ENCODE peak calls at places on chromosome 15, in ten cellular contexts. L, H, D, V, S, F, E, Z, K and J are unnamed samples.

GRCh38 chr15:75761446-75762356 is 49.1 kb upstream of the CSPG4 start:
- DNase-seq in L (no peak), H (no peak), D (no peak), V (no peak), S (no peak), F (no peak), E (no peak), Z (no peak), K (peak; percentile 66), J (no peak)

GRCh38 chr15:78105541-78106241 is 13.3 kb downstream of the SH2D7 start:
- DNase-seq in L (no peak), H (no peak), D (no peak), V (no peak), S (no peak), F (peak; percentile 8), E (no peak), Z (no peak), K (peak; percentile 69), J (no peak)

GRCh38 chr15:44811347-44811746 is 75.0 kb downstream of the TRIM69 start:
- DNase-seq in L (no peak), H (no peak), D (no peak), V (no peak), S (no peak), F (no peak), E (no peak), Z (no peak), K (no peak), J (no peak)

GRCh38 chr15:43998607-43999006 is 171.8 kb downstream of the WDR76 start:
- DNase-seq in L (no peak), H (no peak), D (peak; percentile 27), V (no peak), S (peak; percentile 42), F (peak; percentile 61), E (no peak), Z (peak; percentile 52), K (no peak), J (no peak)

GRCh38 chr15:49031764-49032270 is 14.4 kb downstream of the SECISBP2L start:
- DNase-seq in L (no peak), H (no peak), D (no peak), V (no peak), S (no peak), F (no peak), E (no peak), Z (no peak), K (no peak), J (no peak)

GRCh38 chr15:100192092-100192695 is 149.6 kb downstream of the ADAMTS17 start:
- DNase-seq in L (peak; percentile 62), H (no peak), D (peak; percentile 35), V (no peak), S (no peak), F (no peak), E (peak; percentile 34), Z (peak; percentile 23), K (peak; percentile 41), J (no peak)

GRCh38 chr15:64249406-64249805 is 86.6 kb upstream of the PPIB start:
- DNase-seq in L (peak; percentile 17), H (no peak), D (peak; percentile 28), V (no peak), S (no peak), F (no peak), E (no peak), Z (no peak), K (no peak), J (no peak)

GRCh38 chr15:58378241-58379085 is 53.3 kb upstream of the LIPC start:
- DNase-seq in L (no peak), H (no peak), D (no peak), V (no peak), S (no peak), F (peak; percentile 48), E (no peak), Z (no peak), K (no peak), J (no peak)

GRCh38 chr15:46526726-46527110 is 891.9 kb downstream of the SQOR start:
- DNase-seq in L (no peak), H (no peak), D (no peak), V (no peak), S (no peak), F (no peak), E (no peak), Z (no peak), K (no peak), J (no peak)

GRCh38 chr15:99361541-99362185 is 110.4 kb downstream of the LRRC28 start:
- DNase-seq in L (peak; percentile 19), H (peak; percentile 31), D (no peak), V (no peak), S (no peak), F (peak; percentile 14), E (no peak), Z (no peak), K (no peak), J (no peak)

GRCh38 chr15:96207377-96208006 is 123.0 kb upstream of the NR2F2 start:
- DNase-seq in L (no peak), H (no peak), D (no peak), V (no peak), S (no peak), F (peak; percentile 4), E (no peak), Z (no peak), K (no peak), J (no peak)

GRCh38 chr15:67501836-67502461 is 19.0 kb upstream of the C15orf61 start:
- DNase-seq in L (no peak), H (no peak), D (no peak), V (no peak), S (no peak), F (no peak), E (no peak), Z (no peak), K (no peak), J (no peak)

GRCh38 chr15:78167227-78167888 is 18.2 kb downstream of the IDH3A start:
- DNase-seq in L (no peak), H (peak; percentile 84), D (no peak), V (no peak), S (no peak), F (no peak), E (no peak), Z (no peak), K (no peak), J (peak; percentile 13)

GRCh38 chr15:34927726-34928125 is 41.8 kb downstream of the AQR start:
- DNase-seq in L (no peak), H (no peak), D (no peak), V (no peak), S (no peak), F (no peak), E (no peak), Z (no peak), K (no peak), J (no peak)

GRCh38 chr15:73633991-73634495 is 854 bp upstream of the NPTN start:
- DNase-seq in L (peak; percentile 93), H (no peak), D (peak; percentile 70), V (no peak), S (no peak), F (peak; percentile 90), E (no peak), Z (no peak), K (no peak), J (no peak)
- H3K27ac ChIP-seq in L (peak overlapping the region; percentile 97), H (no peak overlapping the region), D (peak overlapping the region; percentile 96), V (peak overlapping the region; percentile 88), S (peak overlapping the region; percentile 97), F (peak overlapping the region; percentile 93), E (peak overlapping the region; percentile 75), Z (peak overlapping the region; percentile 99), K (peak overlapping the region; percentile 95), J (peak overlapping the region; percentile 45)

GRCh38 chr15:101641134-101641764 is 10.9 kb downstream of the TM2D3 start:
- DNase-seq in L (peak; percentile 53), H (peak; percentile 63), D (peak; percentile 74), V (peak; percentile 61), S (peak; percentile 75), F (peak; percentile 68), E (no peak), Z (peak; percentile 69), K (peak; percentile 84), J (peak; percentile 52)

GRCh38 chr15:101637038-101637437 is 15.1 kb downstream of the TM2D3 start:
- DNase-seq in L (no peak), H (no peak), D (no peak), V (no peak), S (no peak), F (no peak), E (no peak), Z (no peak), K (no peak), J (no peak)

GRCh38 chr15:101641894-101642293 is 10.3 kb downstream of the TM2D3 start:
- DNase-seq in L (no peak), H (peak; percentile 57), D (no peak), V (no peak), S (no peak), F (no peak), E (no peak), Z (no peak), K (no peak), J (no peak)

GRCh38 chr15:101635944-101636727 is 16.0 kb downstream of the TM2D3 start:
- DNase-seq in L (no peak), H (no peak), D (no peak), V (no peak), S (no peak), F (no peak), E (no peak), Z (no peak), K (no peak), J (no peak)

GRCh38 chr15:101637549-101638318 is 14.4 kb downstream of the TM2D3 start:
- DNase-seq in L (peak; percentile 75), H (no peak), D (peak; percentile 57), V (no peak), S (no peak), F (no peak), E (no peak), Z (no peak), K (no peak), J (no peak)
- H3K27ac ChIP-seq in L (peak overlapping the region; percentile 48), H (no peak overlapping the region), D (peak overlapping the region; percentile 81), V (no peak overlapping the region), S (no peak overlapping the region), F (no peak overlapping the region), E (no peak overlapping the region), Z (no peak overlapping the region), K (no peak overlapping the region), J (no peak overlapping the region)

GRCh38 chr15:27527490-27528067 is 556.6 kb downstream of the GABRG3 start:
- DNase-seq in L (no peak), H (no peak), D (no peak), V (no peak), S (no peak), F (no peak), E (no peak), Z (no peak), K (no peak), J (no peak)
- H3K27ac ChIP-seq in L (no peak overlapping the region), H (no peak overlapping the region), D (no peak overlapping the region), V (no peak overlapping the region), S (no peak overlapping the region), F (no peak overlapping the region), E (no peak overlapping the region), Z (no peak overlapping the region), K (no peak overlapping the region), J (no peak overlapping the region)

GRCh38 chr15:89136818-89137772 is 48.8 kb downstream of the ABHD2 start:
- DNase-seq in L (no peak), H (no peak), D (no peak), V (no peak), S (peak; percentile 59), F (no peak), E (no peak), Z (no peak), K (peak; percentile 80), J (no peak)
- H3K27ac ChIP-seq in L (no peak overlapping the region), H (no peak overlapping the region), D (peak overlapping the region; percentile 47), V (peak overlapping the region; percentile 89), S (peak overlapping the region; percentile 86), F (peak overlapping the region; percentile 19), E (peak overlapping the region; percentile 84), Z (peak overlapping the region; percentile 42), K (peak overlapping the region; percentile 89), J (no peak overlapping the region)